ENCODE peak calls at places on chromosomes 13 and 19, in nine cellular contexts. K is heart left ventricle; O is amniotic stem cell; N is stimulated activated CD4-positive, alpha-beta T cell treated with anti-CD3 and anti-CD28 coated beads, Interleukin-1b, Interleukin-23, amount 100 ng/mL, for 48 hours; X is AG04449; Y is substantia nigra; Q is kidney tubule cell; B is foreskin fibroblast; V is stimulated activated CD8-positive, alpha-beta memory T cell treated with anti-CD3 and anti-CD28 coated beads, Interleukin-7, amount 100 ng/mL, for 1 hour. C is an unnamed sample.

GRCh38 chr19:42242071-42242511 is 311 bp downstream of the GSK3A start:
- DNase-seq in K (peak), O (no peak), N (peak), X (no peak), Y (no peak), Q (peak), B (peak), V (no peak), C (no peak)

GRCh38 chr13:26220575-26220974 is 1.5 kb downstream of the RNF6 start:
- DNase-seq in K (no peak), O (no peak), N (no peak), X (no peak), Y (no peak), Q (peak), B (peak), V (no peak), C (no peak)

GRCh38 chr13:28805193-28805819 is 14.8 kb upstream of the MTUS2 start:
- DNase-seq in K (no peak), O (no peak), N (peak), X (no peak), Y (no peak), Q (peak), B (peak), V (no peak), C (no peak)

GRCh38 chr19:7699422-7700127 is 2.4 kb downstream of the FCER2 start:
- DNase-seq in K (no peak), O (no peak), N (peak), X (no peak), Y (no peak), Q (peak), B (peak), V (no peak), C (peak)

GRCh38 chr13:43516401-43516826 is 270.4 kb downstream of the ENOX1 start:
- DNase-seq in K (peak), O (no peak), N (no peak), X (peak), Y (no peak), Q (no peak), B (peak), V (no peak), C (no peak)

GRCh38 chr13:27607125-27607524 is 13.2 kb downstream of the LNX2 start:
- DNase-seq in K (no peak), O (peak), N (no peak), X (peak), Y (no peak), Q (peak), B (peak), V (no peak), C (no peak)

GRCh38 chr13:88622362-88622973 is 951.3 kb downstream of the SLITRK5 start:
- DNase-seq in K (no peak), O (no peak), N (peak), X (no peak), Y (no peak), Q (no peak), B (no peak), V (peak), C (no peak)

GRCh38 chr19:51185868-51186215 is 39.0 kb upstream of the CD33 start:
- DNase-seq in K (no peak), O (no peak), N (no peak), X (no peak), Y (no peak), Q (no peak), B (no peak), V (no peak), C (no peak)

GRCh38 chr13:20190481-20191310 is 2.0 kb downstream of the GJB2 start:
- DNase-seq in K (no peak), O (peak), N (no peak), X (peak), Y (no peak), Q (peak), B (peak), V (no peak), C (no peak)

GRCh38 chr19:6060600-6061391 is 49.5 kb downstream of the RFX2 start:
- DNase-seq in K (peak), O (no peak), N (no peak), X (no peak), Y (no peak), Q (peak), B (peak), V (no peak), C (peak)

GRCh38 chr19:42290523-42291436 is 11.2 kb upstream of the PRR19 start:
- DNase-seq in K (no peak), O (no peak), N (no peak), X (no peak), Y (no peak), Q (no peak), B (peak), V (no peak), C (no peak)

GRCh38 chr13:59447846-59448620 is 715.7 kb downstream of the DIAPH3 start:
- DNase-seq in K (no peak), O (no peak), N (no peak), X (no peak), Y (no peak), Q (peak), B (peak), V (no peak), C (no peak)

GRCh38 chr13:102299366-102299765 is 102.5 kb downstream of the FGF14 start:
- DNase-seq in K (no peak), O (no peak), N (no peak), X (no peak), Y (no peak), Q (no peak), B (no peak), V (no peak), C (no peak)

GRCh38 chr19:49631279-49631588 is 8.7 kb downstream of the RRAS start:
- DNase-seq in K (no peak), O (no peak), N (no peak), X (no peak), Y (no peak), Q (no peak), B (peak), V (no peak), C (no peak)

GRCh38 chr19:14487370-14488125 is 8.4 kb downstream of the GIPC1 start:
- DNase-seq in K (no peak), O (no peak), N (no peak), X (no peak), Y (no peak), Q (no peak), B (no peak), V (no peak), C (no peak)

GRCh38 chr13:30870049-30870884 is 35.8 kb upstream of the MEDAG start:
- DNase-seq in K (peak), O (peak), N (peak), X (peak), Y (no peak), Q (peak), B (peak), V (no peak), C (peak)

GRCh38 chr13:70203661-70204229 is 95.5 kb upstream of the KLHL1 start:
- DNase-seq in K (no peak), O (no peak), N (no peak), X (no peak), Y (no peak), Q (no peak), B (peak), V (no peak), C (no peak)

GRCh38 chr19:41734585-41734984 is 20.7 kb upstream of the CEACAM6 start:
- DNase-seq in K (no peak), O (no peak), N (no peak), X (no peak), Y (no peak), Q (no peak), B (no peak), V (no peak), C (no peak)

GRCh38 chr13:39317284-39317683 is 279.0 kb downstream of the NHLRC3 start:
- DNase-seq in K (peak), O (no peak), N (no peak), X (no peak), Y (no peak), Q (no peak), B (peak), V (no peak), C (no peak)

GRCh38 chr13:101917475-101917810 is 465.0 kb downstream of the ITGBL1 start:
- DNase-seq in K (no peak), O (no peak), N (no peak), X (no peak), Y (no peak), Q (no peak), B (peak), V (no peak), C (no peak)

GRCh38 chr13:109869312-109870237 is 83.2 kb upstream of the IRS2 start:
- DNase-seq in K (peak), O (no peak), N (peak), X (no peak), Y (no peak), Q (peak), B (peak), V (no peak), C (no peak)

C was measured in CD14-positive monocyte.